ENCODE peak calls at places on chromosomes 3 and 15, in ten cellular contexts. P is uterus; X is BE2C; Q is H9; O is SK-N-SH; D is Panc1; L is A549; W is RWPE2; I is CD4-positive, alpha-beta T cell; A is ovary. C is an unnamed sample. For H3K9me3, the result is how much of the 10 kb centered on the place peaks cover.

GRCh38 chr15:39598186-39598850 is 17.4 kb downstream of the THBS1 start:
- DNase-seq in P (no peak), A (no peak), I (no peak), O (no peak), X (no peak), W (no peak), D (no peak), L (no peak), Q (no peak), C (no peak)

GRCh38 chr15:53378096-53378620 is 381.3 kb downstream of the WDR72 start:
- DNase-seq in O (no peak), W (no peak), X (no peak), P (no peak), L (no peak), D (no peak), A (no peak), Q (no peak), I (no peak), C (no peak)

GRCh38 chr15:70761046-70761445 is 2.3 kb downstream of the UACA start:
- DNase-seq in W (no peak), I (no peak), P (no peak), Q (no peak), D (no peak), X (no peak), L (no peak), A (no peak), O (no peak), C (no peak)

GRCh38 chr15:77032647-77033416 is 37.9 kb downstream of the PSTPIP1 start:
- DNase-seq in O (peak), A (no peak), P (no peak), W (no peak), L (no peak), X (no peak), I (no peak), Q (no peak), D (no peak), C (no peak)

GRCh38 chr3:67715911-67716310 is 61.5 kb upstream of the SUCLG2 start:
- DNase-seq in D (no peak), W (no peak), A (no peak), I (no peak), L (no peak), P (no peak), O (no peak), Q (no peak), X (no peak), C (no peak)

GRCh38 chr3:158668506-158668905 is 3.9 kb downstream of the LXN start:
- DNase-seq in D (no peak), Q (no peak), X (no peak), A (no peak), P (no peak), W (no peak), O (no peak), I (no peak), L (no peak), C (no peak)

GRCh38 chr15:82916161-82916952 is 36.2 kb downstream of the HOMER2 start:
- DNase-seq in P (no peak), L (no peak), I (no peak), O (no peak), W (no peak), X (no peak), D (no peak), Q (no peak), A (no peak), C (no peak)

GRCh38 chr3:53161820-53162671 is 1.0 kb downstream of the PRKCD start:
- DNase-seq in A (peak), W (no peak), P (peak), Q (peak), L (peak), O (peak), X (no peak), I (peak), D (no peak), C (peak)

GRCh38 chr3:7518471-7518870 is 657.6 kb downstream of the GRM7 start:
- DNase-seq in D (no peak), L (no peak), X (peak), Q (no peak), P (no peak), O (peak), A (no peak), I (no peak), W (no peak), C (no peak)

GRCh38 chr15:31004220-31004733 is 12.8 kb upstream of the MTMR10 start:
- DNase-seq in D (no peak), I (no peak), A (no peak), L (no peak), P (peak), O (no peak), Q (peak), X (no peak), W (no peak), C (no peak)

GRCh38 chr15:65981837-65982696 is 112.8 kb downstream of the RAB11A start:
- DNase-seq in X (peak), A (no peak), D (no peak), I (peak), Q (peak), P (no peak), O (peak), W (peak), L (peak), C (no peak)

GRCh38 chr3:70861234-70861633 is 548.8 kb upstream of the MDFIC2 start:
- DNase-seq in Q (no peak), P (no peak), O (no peak), I (no peak), X (no peak), W (no peak), L (no peak), D (no peak), A (no peak), C (no peak)

GRCh38 chr15:64222573-64223361 is 59.9 kb upstream of the PPIB start:
- DNase-seq in A (no peak), L (no peak), P (no peak), W (no peak), I (no peak), Q (no peak), X (no peak), O (no peak), D (no peak), C (no peak)

GRCh38 chr15:68098465-68098864 is 44.4 kb downstream of the PIAS1 start:
- DNase-seq in O (no peak), W (no peak), I (no peak), L (no peak), Q (no peak), D (no peak), A (no peak), P (no peak), X (no peak), C (no peak)
- H3K9me3 ChIP-seq in O (under half), W (under half), I (under half), L (under half), Q (under half), D (under half), A (under half), P (under half), X (under half), C (under half)

DNA sequence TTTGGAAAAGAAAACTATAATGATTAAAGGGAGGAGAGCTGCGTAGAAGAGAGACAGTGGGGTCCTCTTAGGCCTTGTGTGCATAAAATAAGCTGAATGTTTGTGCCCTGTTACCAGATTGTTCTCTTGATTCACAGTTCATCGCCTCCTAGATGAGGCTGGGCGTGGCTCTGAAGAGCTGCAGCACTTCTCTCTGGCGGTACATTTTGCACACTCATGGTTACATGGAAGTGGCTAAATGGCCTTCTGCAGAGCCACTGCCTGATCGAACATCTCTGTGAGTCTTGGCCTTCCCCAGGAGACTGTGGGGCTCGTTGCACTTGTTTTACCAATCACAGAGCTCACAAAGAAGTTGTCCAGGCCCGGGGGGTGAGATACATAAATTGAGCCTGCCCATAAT is 208.8 kb downstream of the GABRG3 start:
- DNase-seq in L (no peak), P (no peak), D (no peak), Q (no peak), I (no peak), O (no peak), X (no peak), A (no peak), W (no peak), C (no peak)
- H3K9me3 ChIP-seq in L (under half), P (under half), D (under half), Q (under half), I (under half), O (under half), X (under half), A (under half), W (under half), C (under half)

GRCh38 chr3:58691997-58692396 is 25.4 kb upstream of the FAM3D start:
- DNase-seq in A (no peak), W (no peak), I (no peak), P (no peak), O (no peak), Q (no peak), L (no peak), X (no peak), D (no peak), C (no peak)

GRCh38 chr3:58686847-58687246 is 20.3 kb upstream of the FAM3D start:
- DNase-seq in L (no peak), A (no peak), X (no peak), Q (no peak), I (no peak), O (no peak), D (no peak), P (no peak), W (no peak), C (no peak)

GRCh38 chr3:58692484-58692883 is 25.9 kb upstream of the FAM3D start:
- DNase-seq in A (no peak), X (no peak), P (no peak), I (no peak), Q (no peak), W (no peak), L (no peak), D (no peak), O (no peak), C (no peak)

GRCh38 chr3:58688563-58688962 is 22.0 kb upstream of the FAM3D start:
- DNase-seq in Q (no peak), W (no peak), A (no peak), P (no peak), I (no peak), X (no peak), L (no peak), D (no peak), O (no peak), C (no peak)

GRCh38 chr3:58690490-58690889 is 23.9 kb upstream of the FAM3D start:
- DNase-seq in Q (no peak), D (no peak), I (no peak), L (no peak), P (no peak), W (no peak), O (no peak), X (no peak), A (no peak), C (no peak)
- H3K9me3 ChIP-seq in Q (under half), D (under half), I (under half), L (under half), P (under half), W (under half), O (under half), X (under half), A (under half), C (under half)

GRCh38 chr15:25054329-25054728 is 99.5 kb downstream of the SNRPN start:
- DNase-seq in X (no peak), Q (peak), O (no peak), I (no peak), W (no peak), D (no peak), A (no peak), P (no peak), L (no peak), C (no peak)
- H3K9me3 ChIP-seq in X (half or more), Q (half or more), O (under half), I (half or more), W (half or more), D (half or more), A (half or more), P (under half), L (half or more), C (half or more)

DNA sequence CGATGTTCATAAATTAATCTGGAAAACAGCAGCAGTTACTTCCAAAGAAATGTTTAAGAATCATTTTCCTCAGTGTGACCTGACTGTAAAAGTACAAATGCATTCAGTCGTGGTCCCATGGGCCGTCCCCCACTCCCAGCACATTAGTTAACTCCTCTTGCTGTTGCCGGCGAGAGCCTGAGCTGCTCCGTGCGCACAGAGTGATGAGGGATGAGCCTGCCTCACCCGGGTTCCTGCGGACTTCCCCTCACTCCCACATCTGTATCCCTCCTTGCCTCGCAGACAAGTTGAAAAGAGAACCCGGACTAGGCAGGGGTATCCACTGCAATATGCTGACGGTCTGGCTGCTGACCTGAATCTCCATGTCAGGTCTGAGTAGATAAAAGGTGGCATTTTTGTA is 861.7 kb upstream of the NR2F2 start:
- DNase-seq in P (no peak), O (no peak), W (no peak), D (no peak), I (no peak), Q (peak), X (no peak), L (no peak), A (peak), C (no peak)
- H3K9me3 ChIP-seq in P (under half), O (under half), W (under half), D (under half), I (under half), Q (under half), X (under half), L (under half), A (under half), C (under half)

GRCh38 chr3:176074096-176074495 is 1123.2 kb downstream of the TBL1XR1 start:
- DNase-seq in L (no peak), I (no peak), Q (no peak), P (no peak), O (no peak), A (no peak), X (no peak), W (no peak), D (no peak), C (no peak)

GRCh38 chr3:176078916-176079315 is 1118.4 kb downstream of the TBL1XR1 start:
- DNase-seq in X (no peak), P (no peak), A (no peak), O (no peak), D (no peak), Q (no peak), W (no peak), I (no peak), L (no peak), C (no peak)

GRCh38 chr3:176071943-176072342 is 1125.3 kb downstream of the TBL1XR1 start:
- DNase-seq in O (no peak), W (no peak), I (no peak), P (no peak), A (no peak), Q (no peak), L (no peak), X (no peak), D (no peak), C (no peak)

GRCh38 chr3:176075491-176075890 is 1121.8 kb downstream of the TBL1XR1 start:
- DNase-seq in X (no peak), A (no peak), O (no peak), I (no peak), W (no peak), P (no peak), L (no peak), Q (no peak), D (no peak), C (no peak)

GRCh38 chr3:176075046-176075445 is 1122.2 kb downstream of the TBL1XR1 start:
- DNase-seq in D (no peak), X (no peak), A (no peak), W (no peak), P (no peak), I (no peak), Q (no peak), O (no peak), L (no peak), C (no peak)
- H3K9me3 ChIP-seq in D (under half), X (under half), A (under half), W (under half), P (under half), I (under half), Q (under half), O (under half), L (under half), C (under half)

GRCh38 chr15:79918278-79918677 is 21.5 kb upstream of the MTHFS start:
- DNase-seq in I (no peak), A (no peak), P (no peak), O (no peak), X (no peak), D (no peak), Q (peak), L (no peak), W (no peak), C (no peak)
- H3K9me3 ChIP-seq in I (half or more), A (under half), P (under half), O (under half), X (under half), D (half or more), Q (under half), L (half or more), W (half or more), C (under half)

GRCh38 chr3:13901935-13902584 is 22.2 kb upstream of the WNT7A start:
- DNase-seq in A (no peak), X (no peak), W (no peak), L (no peak), D (no peak), Q (no peak), I (no peak), O (no peak), P (no peak), C (no peak)
- H3K9me3 ChIP-seq in A (under half), X (under half), W (under half), L (half or more), D (under half), Q (under half), I (half or more), O (under half), P (under half), C (under half)